ENCODE peak calls at places on chromosomes 13 and 19, in ten cellular contexts. Y is NCI-H774; A is AG08396; N is dorsolateral prefrontal cortex; U is left cardiac atrium; Q is CD8-positive, alpha-beta memory T cell; Z is amniotic stem cell; E is aorta; W is NCI-H1092 treated with DMSO at 0.1 percent for 48 hours; V is GM23248. D is an unnamed sample.
A peak's percentile ranks its signal among the peaks of the same experiment; 100 is the strongest.

GRCh38 chr19:4051175-4052101 is 15.3 kb downstream of the ZBTB7A start:
- DNase-seq in N (no peak), V (peak; percentile 94), Z (no peak), U (peak; percentile 65), E (peak; percentile 56), A (peak; percentile 78), W (no peak), Q (no peak), Y (no peak), D (no peak)

GRCh38 chr13:33453911-33454310 is 168.4 kb upstream of the STARD13 start:
- DNase-seq in V (no peak), U (no peak), Q (no peak), W (no peak), Z (no peak), N (no peak), Y (no peak), E (no peak), A (no peak), D (no peak)

GRCh38 chr13:51148223-51148951 is 37.3 kb upstream of the C13orf42 start:
- DNase-seq in U (no peak), Z (no peak), W (no peak), A (no peak), E (no peak), N (no peak), Q (no peak), V (no peak), Y (no peak), D (no peak)

GRCh38 chr19:8251025-8251472 is 41.9 kb downstream of the CERS4 start:
- DNase-seq in E (peak; percentile 79), Z (no peak), Q (no peak), N (peak; percentile 58), Y (no peak), A (peak; percentile 52), V (peak; percentile 60), W (no peak), U (peak; percentile 83), D (peak; percentile 83)

GRCh38 chr19:2176336-2176994 is 12.7 kb downstream of the DOT1L start:
- DNase-seq in U (no peak), Q (no peak), W (no peak), E (no peak), V (no peak), Y (no peak), Z (no peak), N (no peak), A (no peak), D (no peak)

GRCh38 chr19:56111601-56112312 is 9.3 kb downstream of the ZNF787 start:
- DNase-seq in V (no peak), A (no peak), E (peak; percentile 65), Q (peak; percentile 36), N (no peak), W (no peak), Y (no peak), Z (no peak), U (peak; percentile 73), D (peak; percentile 44)

GRCh38 chr19:38989066-38989605 is 13.6 kb upstream of the FBXO17 start:
- DNase-seq in Q (no peak), Z (no peak), E (no peak), U (no peak), V (peak; percentile 27), Y (no peak), A (no peak), N (no peak), W (no peak), D (no peak)

GRCh38 chr19:47005873-47006272 is 13.8 kb upstream of the NPAS1 start:
- DNase-seq in Z (no peak), U (no peak), N (no peak), W (no peak), A (no peak), E (no peak), V (no peak), Y (peak; percentile 36), Q (no peak), D (no peak)

GRCh38 chr19:46753420-46754155 is 7.3 kb upstream of the STRN4 start:
- DNase-seq in E (peak; percentile 69), Q (peak; percentile 45), Z (no peak), V (peak; percentile 59), U (no peak), A (no peak), Y (peak; percentile 67), W (peak; percentile 44), N (no peak), D (peak; percentile 52)

GRCh38 chr13:94196426-94196825 is 283.1 kb downstream of the DCT start:
- DNase-seq in Z (no peak), Q (no peak), N (no peak), A (no peak), Y (no peak), W (no peak), E (no peak), U (no peak), V (no peak), D (no peak)

GRCh38 chr19:2208975-2209374 is 27.2 kb downstream of the PLEKHJ1 start:
- DNase-seq in Y (no peak), Q (no peak), E (no peak), Z (no peak), N (no peak), U (no peak), V (no peak), A (no peak), W (no peak), D (peak; percentile 28)

GRCh38 chr13:110435331-110435730 is 126.2 kb downstream of the RAB20 start:
- DNase-seq in Q (no peak), Z (no peak), A (no peak), W (no peak), U (no peak), E (no peak), Y (no peak), V (no peak), N (no peak), D (no peak)

GRCh38 chr19:33390908-33391630 is 17.6 kb downstream of the CEBPG start:
- DNase-seq in E (peak; percentile 50), Q (no peak), W (no peak), Y (no peak), Z (no peak), V (no peak), A (no peak), U (no peak), N (no peak), D (no peak)

GRCh38 chr13:71515639-71516038 is 351.4 kb downstream of the DACH1 start:
- DNase-seq in U (no peak), N (no peak), E (no peak), W (peak; percentile 28), Q (no peak), Z (no peak), A (no peak), Y (no peak), V (no peak), D (no peak)

GRCh38 chr19:17031741-17032140 is 5.1 kb upstream of the CPAMD8 start:
- DNase-seq in E (no peak), N (no peak), Y (no peak), U (no peak), V (no peak), A (no peak), Q (no peak), Z (no peak), W (no peak), D (no peak)

GRCh38 chr19:40494191-40494838 is 27.5 kb downstream of the SPTBN4 start:
- DNase-seq in A (no peak), Y (no peak), N (no peak), Z (no peak), V (no peak), Q (no peak), E (no peak), U (no peak), W (no peak), D (no peak)

GRCh38 chr13:94351292-94352000 is 128.0 kb downstream of the DCT start:
- DNase-seq in Y (no peak), Q (no peak), V (peak; percentile 86), U (no peak), A (peak; percentile 53), E (no peak), Z (no peak), W (no peak), N (no peak), D (no peak)

GRCh38 chr19:58345558-58345957 is 7.7 kb downstream of the A1BG start:
- DNase-seq in Q (no peak), Y (no peak), N (no peak), E (no peak), V (peak; percentile 36), Z (no peak), U (no peak), A (no peak), W (no peak), D (no peak)

GRCh38 chr19:51417107-51417806 is at the start of gene SIGLEC10:
- DNase-seq in W (no peak), Q (no peak), E (peak; percentile 84), A (no peak), N (no peak), U (peak; percentile 42), Z (no peak), Y (no peak), V (no peak), D (peak; percentile 18)

GRCh38 chr13:101289764-101290163 is 126.5 kb downstream of the NALCN start:
- DNase-seq in Z (peak; percentile 5), U (no peak), A (peak; percentile 60), V (peak; percentile 69), W (peak; percentile 85), E (no peak), N (peak; percentile 35), Q (no peak), Y (peak; percentile 67), D (no peak)

GRCh38 chr13:97615266-97615665 is 181.3 kb downstream of the RAP2A start:
- DNase-seq in Q (no peak), A (no peak), V (no peak), Y (no peak), E (no peak), Z (no peak), U (no peak), N (no peak), W (no peak), D (no peak)

GRCh38 chr13:56773148-56773547 is 367.6 kb upstream of the PRR20A start:
- DNase-seq in E (no peak), Y (no peak), Q (no peak), N (no peak), U (no peak), V (no peak), A (no peak), Z (no peak), W (no peak), D (no peak)

GRCh38 chr13:43289458-43290255 is 266.3 kb downstream of the DNAJC15 start:
- DNase-seq in W (peak; percentile 56), V (no peak), Q (no peak), U (no peak), A (no peak), E (no peak), Z (no peak), N (no peak), Y (no peak), D (no peak)

GRCh38 chr19:11096210-11096841 is 7.1 kb downstream of the LDLR start:
- DNase-seq in V (peak; percentile 75), A (peak; percentile 20), Y (no peak), W (no peak), U (peak; percentile 74), Z (no peak), E (peak; percentile 74), Q (peak; percentile 26), N (no peak), D (peak; percentile 60)

GRCh38 chr13:97659602-97660001 is 225.6 kb downstream of the RAP2A start:
- DNase-seq in A (no peak), Y (no peak), V (peak; percentile 3), Q (no peak), W (peak; percentile 43), N (no peak), U (no peak), E (no peak), Z (no peak), D (no peak)

GRCh38 chr19:28710278-28710677 is 502.7 kb downstream of the UQCRFS1 start:
- DNase-seq in W (peak; percentile 63), Q (peak; percentile 29), E (no peak), Z (peak; percentile 20), Y (peak; percentile 30), N (no peak), U (no peak), A (peak; percentile 40), V (peak; percentile 71), D (no peak)

GRCh38 chr19:46637224-46637623 is 1.2 kb upstream of the GNG8 start:
- DNase-seq in Q (no peak), Z (no peak), V (no peak), A (no peak), U (no peak), W (no peak), Y (no peak), E (no peak), N (no peak), D (no peak)

GRCh38 chr19:55441692-55442321 is 1.3 kb downstream of the SHISA7 start:
- DNase-seq in Q (no peak), N (no peak), U (no peak), A (no peak), Z (no peak), Y (no peak), W (no peak), E (no peak), V (no peak), D (no peak)